ENCODE peak calls at places on chromosome 14, in nine cellular contexts. H is NCI-H146; W is central memory CD8-positive, alpha-beta T cell; T is ELR; J is amygdala; L is ELF-1; S is epithelial cell of esophagus; O is fibroblast of pulmonary artery; R is HEK293T. C is an unnamed sample.

GRCh38 chr14:34199585-34199984 is 248.7 kb upstream of the EGLN3 start:
- DNase-seq in H (no peak), W (no peak), T (peak), J (no peak), L (no peak), S (peak), O (peak), R (no peak), C (no peak)

GRCh38 chr14:97603201-97603600 is 806.0 kb downstream of the VRK1 start:
- DNase-seq in H (no peak), W (peak), T (no peak), J (no peak), L (no peak), S (no peak), O (no peak), R (no peak), C (no peak)

GRCh38 chr14:24052656-24053547 is 1.1 kb downstream of the CARMIL3 start:
- DNase-seq in H (no peak), W (no peak), T (no peak), J (no peak), L (no peak), S (peak), O (no peak), R (no peak), C (no peak)

GRCh38 chr14:105193916-105194782 is 13.0 kb upstream of the NUDT14 start:
- DNase-seq in H (peak), W (no peak), T (no peak), J (no peak), L (no peak), S (peak), O (peak), R (no peak), C (no peak)

GRCh38 chr14:51342226-51342625 is 102.2 kb downstream of the TMX1 start:
- DNase-seq in H (no peak), W (no peak), T (peak), J (no peak), L (no peak), S (peak), O (no peak), R (no peak), C (no peak)

GRCh38 chr14:20489093-20489994 is 16.0 kb upstream of the RNASE10 start:
- DNase-seq in H (no peak), W (no peak), T (peak), J (no peak), L (no peak), S (peak), O (peak), R (no peak), C (no peak)

GRCh38 chr14:99838555-99839193 is 45.5 kb downstream of the EML1 start:
- DNase-seq in H (no peak), W (no peak), T (peak), J (no peak), L (peak), S (peak), O (peak), R (no peak), C (peak)

GRCh38 chr14:24274101-24274543 is 2.7 kb upstream of the RABGGTA start:
- DNase-seq in H (no peak), W (no peak), T (peak), J (no peak), L (no peak), S (peak), O (no peak), R (no peak), C (no peak)

GRCh38 chr14:50520947-50521815 is 11.2 kb downstream of the MAP4K5 start:
- DNase-seq in H (no peak), W (no peak), T (peak), J (no peak), L (no peak), S (peak), O (peak), R (no peak), C (no peak)